ENCODE peak calls at places on chromosomes 4 and X, in eight cellular contexts. C is fibroblast of the conjunctiva, G is RKO, D is mammary epithelial cell, U is nucleus accumbens, N is H7, T is NCI-H1694, V is ACHN. M is an unnamed sample.

GRCh38 chr4:76745264-76745663 is 152.7 kb downstream of the SOWAHB start:
- DNase-seq in C (no peak), G (no peak), D (no peak), U (no peak), N (no peak), T (no peak), V (no peak), M (no peak)

GRCh38 chrX:73446831-73447230 is at the start of gene CDX4:
- DNase-seq in C (no peak), G (no peak), D (no peak), U (no peak), N (peak; percentile 52), T (no peak), V (no peak), M (no peak)

GRCh38 chrX:1212532-1212931 is at the start of gene CRLF2:
- DNase-seq in C (peak; percentile 12), G (peak; percentile 48), D (peak; percentile 29), U (no peak), N (no peak), T (no peak), V (peak; percentile 37), M (peak; percentile 34)

GRCh38 chr4:78659264-78659663 is 107.7 kb downstream of the ANXA3 start:
- DNase-seq in C (peak; percentile 47), G (no peak), D (no peak), U (no peak), N (no peak), T (peak; percentile 14), V (no peak), M (no peak)

GRCh38 chrX:1582686-1583437 is 8.5 kb upstream of the AKAP17A start:
- DNase-seq in C (no peak), G (peak; percentile 59), D (peak; percentile 52), U (no peak), N (no peak), T (no peak), V (peak; percentile 52), M (no peak)

GRCh38 chr4:83504544-83504943 is 19.6 kb upstream of the ABRAXAS1 start:
- DNase-seq in C (no peak), G (no peak), D (no peak), U (no peak), N (no peak), T (no peak), V (no peak), M (no peak)

GRCh38 chrX:130028196-130028595 is 45.8 kb downstream of the BCORL1 start:
- DNase-seq in C (peak; percentile 21), G (peak; percentile 30), D (peak; percentile 3), U (no peak), N (peak; percentile 74), T (no peak), V (peak; percentile 12), M (no peak)

GRCh38 chr4:3477750-3478430 is 14.8 kb downstream of the DOK7 start:
- DNase-seq in C (no peak), G (no peak), D (no peak), U (no peak), N (peak; percentile 77), T (no peak), V (no peak), M (no peak)

GRCh38 chr4:73259552-73260140 is 1.0 kb upstream of the ANKRD17 start:
- DNase-seq in C (no peak), G (peak; percentile 59), D (no peak), U (no peak), N (no peak), T (no peak), V (peak; percentile 43), M (no peak)

GRCh38 chr4:26871611-26872010 is 11.0 kb downstream of the STIM2 start:
- DNase-seq in C (peak; percentile 26), G (no peak), D (peak; percentile 80), U (no peak), N (no peak), T (no peak), V (no peak), M (no peak)

GRCh38 chr4:157128395-157128794 is 52.4 kb downstream of the GLRB start:
- DNase-seq in C (peak; percentile 24), G (peak; percentile 41), D (peak; percentile 36), U (no peak), N (no peak), T (no peak), V (peak; percentile 63), M (no peak)

GRCh38 chr4:41160010-41160789 is 54.1 kb downstream of the APBB2 start:
- DNase-seq in C (no peak), G (no peak), D (peak; percentile 97), U (no peak), N (no peak), T (no peak), V (peak; percentile 48), M (no peak)

GRCh38 chr4:7655549-7656243 is 221.0 kb upstream of the PSAPL1 start:
- DNase-seq in C (no peak), G (no peak), D (no peak), U (peak; percentile 45), N (peak; percentile 64), T (no peak), V (no peak), M (no peak)

GRCh38 chr4:13531609-13531998 is 12.7 kb downstream of the NKX3-2 start:
- DNase-seq in C (no peak), G (no peak), D (no peak), U (no peak), N (no peak), T (no peak), V (no peak), M (no peak)

GRCh38 chr4:53586121-53586816 is 5.0 kb downstream of the LNX1 start:
- DNase-seq in C (peak; percentile 76), G (peak; percentile 32), D (peak; percentile 74), U (no peak), N (no peak), T (no peak), V (no peak), M (no peak)